ENCODE peak calls at places on chromosomes 4 and X, in eight cellular contexts. S, D, P, U, W, M, J and R are unnamed samples.

GRCh38 chrX:103533428-103534216 is 14.3 kb upstream of the RAB40A start:
- DNase-seq in W (peak; percentile 22), D (peak; percentile 84), U (peak; percentile 96), S (peak; percentile 72), J (peak; percentile 90), M (peak; percentile 59), P (peak; percentile 93), R (peak; percentile 63)

GRCh38 chrX:153714256-153714655 is 9.9 kb downstream of the BCAP31 start:
- DNase-seq in W (no peak), M (no peak), S (no peak), D (no peak), U (no peak), P (no peak), J (no peak), R (no peak)

GRCh38 chr4:10085828-10086505 is 30.6 kb downstream of the WDR1 start:
- DNase-seq in M (no peak), D (no peak), U (no peak), S (no peak), P (no peak), J (no peak), W (no peak), R (no peak)

GRCh38 chr4:103067841-103068547 is 8.6 kb downstream of the SLC9B2 start:
- DNase-seq in S (no peak), P (no peak), D (no peak), J (no peak), W (peak; percentile 10), U (no peak), M (no peak), R (no peak)

GRCh38 chrX:31353095-31353494 is 281.3 kb upstream of the FTHL17 start:
- DNase-seq in U (no peak), S (peak; percentile 45), D (peak; percentile 64), W (peak; percentile 68), P (no peak), J (no peak), M (no peak), R (peak; percentile 48)

GRCh38 chr4:182593413-182593812 is 323.8 kb downstream of the DCTD start:
- DNase-seq in W (no peak), P (no peak), D (no peak), S (no peak), M (no peak), U (no peak), J (no peak), R (no peak)

GRCh38 chr4:94488667-94489066 is 36.9 kb downstream of the PDLIM5 start:
- DNase-seq in M (no peak), J (no peak), D (no peak), U (no peak), S (no peak), P (no peak), W (peak; percentile 80), R (peak; percentile 25)

GRCh38 chrX:23792861-23793553 is 10.0 kb downstream of the SAT1 start:
- DNase-seq in D (no peak), P (no peak), J (no peak), S (peak; percentile 83), M (no peak), W (no peak), U (no peak), R (no peak)

GRCh38 chr4:72666910-72667309 is 97.9 kb upstream of the ADAMTS3 start:
- DNase-seq in S (no peak), J (no peak), W (no peak), U (no peak), D (no peak), M (no peak), P (no peak), R (no peak)

GRCh38 chrX:8849462-8849861 is 48.3 kb upstream of the FAM9A start:
- DNase-seq in J (no peak), P (no peak), M (no peak), U (no peak), S (no peak), D (no peak), W (no peak), R (no peak)

GRCh38 chr4:83490876-83491450 is 6.1 kb upstream of the ABRAXAS1 start:
- DNase-seq in W (no peak), P (no peak), S (peak; percentile 33), D (peak; percentile 48), J (no peak), M (peak; percentile 54), U (no peak), R (peak; percentile 26)

GRCh38 chrX:22237479-22237878 is 35.2 kb upstream of the CBLL2 start:
- DNase-seq in U (no peak), W (no peak), M (no peak), J (no peak), P (no peak), S (no peak), D (no peak), R (no peak)

GRCh38 chrX:39677987-39678840 is 419.5 kb downstream of the BCOR start:
- DNase-seq in J (no peak), P (no peak), S (no peak), W (no peak), M (no peak), D (no peak), U (no peak), R (peak; percentile 67)

GRCh38 chrX:13649823-13650222 is 3.1 kb upstream of the TCEANC start:
- DNase-seq in U (no peak), P (no peak), S (no peak), M (no peak), W (peak; percentile 72), J (no peak), D (no peak), R (peak; percentile 67)

GRCh38 chr4:78056265-78057129 is 626 bp upstream of the FRAS1 start:
- DNase-seq in D (peak; percentile 90), J (peak; percentile 90), U (peak; percentile 93), S (peak; percentile 72), M (peak; percentile 79), P (peak; percentile 81), W (peak; percentile 66), R (peak; percentile 56)

GRCh38 chrX:103540145-103540544 is 20.9 kb upstream of the RAB40A start:
- DNase-seq in P (no peak), D (peak; percentile 78), M (no peak), S (no peak), J (no peak), U (no peak), W (peak; percentile 31), R (peak; percentile 40)

GRCh38 chr4:8644461-8644891 is 51.9 kb downstream of the CPZ start:
- DNase-seq in S (no peak), U (no peak), M (no peak), D (no peak), W (no peak), P (no peak), J (no peak), R (no peak)

GRCh38 chrX:136759968-136760367 is 20.8 kb downstream of the ARHGEF6 start:
- DNase-seq in P (no peak), D (no peak), J (no peak), M (peak; percentile 44), W (no peak), U (no peak), S (no peak), R (no peak)

GRCh38 chr4:112510468-112511293 is 5.3 kb downstream of the NEUROG2 start:
- DNase-seq in S (no peak), J (no peak), M (no peak), W (no peak), U (no peak), P (no peak), D (no peak), R (no peak)

GRCh38 chrX:10549280-10549679 is 71.1 kb downstream of the MID1 start:
- DNase-seq in U (no peak), S (peak; percentile 28), J (no peak), W (no peak), D (peak; percentile 19), P (no peak), M (no peak), R (no peak)

GRCh38 chr4:119300388-119301131 is 21.4 kb downstream of the FABP2 start:
- DNase-seq in U (peak; percentile 99), W (peak; percentile 81), M (peak; percentile 93), J (peak; percentile 98), P (peak; percentile 95), S (peak; percentile 92), D (peak; percentile 96), R (peak; percentile 91)
- TF ChIP-seq CTCF in U (no peak), W (no peak), M (peak; percentile 39), J (no peak), P (no peak), S (peak; percentile 17), D (peak; percentile 28), R (peak; percentile 28)

GRCh38 chr4:84907145-84907544 is 59.3 kb downstream of the WDFY3 start:
- DNase-seq in S (no peak), J (no peak), W (no peak), P (no peak), M (no peak), U (no peak), D (no peak), R (no peak)
- H3K4me3 ChIP-seq in S (no peak overlapping the region), J (no peak overlapping the region), W (no peak overlapping the region), P (no peak overlapping the region), M (no peak overlapping the region), U (no peak overlapping the region), D (no peak overlapping the region), R (no peak overlapping the region)

DNA sequence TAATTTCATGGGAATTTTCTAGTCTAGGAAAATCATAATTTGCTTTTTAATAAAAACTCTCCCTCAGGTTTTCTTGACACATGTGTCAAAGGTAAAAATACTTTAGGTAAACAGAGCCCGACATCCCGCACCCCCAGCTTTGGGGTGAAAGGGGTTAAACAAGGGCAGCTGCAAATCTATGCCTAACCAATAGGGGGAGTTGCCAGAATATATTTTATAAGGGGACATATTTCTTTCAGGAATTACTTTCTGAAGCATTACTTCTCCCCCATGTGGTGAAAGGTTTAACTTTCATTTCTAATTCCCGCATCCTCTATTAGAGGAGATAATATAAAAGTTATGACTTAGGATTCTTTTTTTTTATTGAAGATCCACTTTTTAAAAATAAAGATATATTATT is 53.9 kb upstream of the HEPH start:
- DNase-seq in J (no peak), D (peak; percentile 20), P (no peak), W (no peak), M (peak; percentile 62), U (no peak), S (peak; percentile 42), R (peak; percentile 22)
- TF ChIP-seq CTCF in J (no peak), D (peak; percentile 44), P (no peak), W (peak; percentile 15), M (peak; percentile 83), U (no peak), S (peak; percentile 52), R (peak; percentile 56)

DNA sequence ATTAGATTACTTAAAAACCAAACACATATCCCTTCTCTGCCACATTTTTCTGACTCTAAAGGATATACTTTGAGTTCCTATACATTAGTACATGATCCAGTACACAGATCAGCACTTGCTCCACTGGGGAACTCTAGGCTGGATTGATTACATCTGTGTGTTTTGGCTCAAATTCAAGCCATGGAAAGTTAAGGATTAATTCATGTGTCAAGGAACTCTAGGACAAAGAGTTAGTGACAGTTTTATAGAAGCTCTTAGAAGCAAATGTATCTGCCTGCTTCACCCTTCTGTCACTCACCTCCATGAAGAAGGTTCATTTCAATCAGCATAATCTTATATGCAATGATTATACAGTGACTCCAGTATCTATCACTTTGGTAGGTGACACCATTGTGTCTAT is 43.2 kb downstream of the SCFD2 start:
- DNase-seq in W (no peak), P (no peak), S (peak; percentile 41), D (peak; percentile 5), U (no peak), J (no peak), M (no peak), R (no peak)
- H3K4me3 ChIP-seq in W (no peak overlapping the region), P (no peak overlapping the region), S (no peak overlapping the region), D (no peak overlapping the region), U (no peak overlapping the region), J (no peak overlapping the region), M (no peak overlapping the region), R (no peak overlapping the region)

GRCh38 chr4:139556735-139557505 is 901 bp upstream of the SETD7 start:
- DNase-seq in W (no peak), P (peak; percentile 79), U (peak; percentile 95), S (peak; percentile 82), M (peak; percentile 91), D (no peak), J (peak; percentile 80), R (no peak)
- TF ChIP-seq CTCF in W (no peak), P (no peak), U (no peak), S (peak; percentile 16), M (peak; percentile 39), D (no peak), J (peak; percentile 11), R (peak; percentile 14)